ENCODE peak calls at places on chromosomes 1 and 21, in four cellular contexts. One of them, this sample, is unnamed.

GRCh38 chr1:203650012-203650836 is 23.6 kb downstream of the ATP2B4 start:
- DNase-seq in body of pancreas: peak; percentile 91
- DNase-seq in right lobe of liver: peak; percentile 80
- DNase-seq in IMR-90: peak; percentile 74
- DNase-seq in this sample: peak; percentile 76

GRCh38 chr1:11744287-11744686 is 8.4 kb downstream of the AGTRAP start:
- DNase-seq in right lobe of liver: no peak
- DNase-seq in IMR-90: no peak
- DNase-seq in body of pancreas: no peak
- DNase-seq in this sample: no peak

GRCh38 chr1:178625695-178626094 is 99.3 kb upstream of the RALGPS2 start:
- DNase-seq in IMR-90: no peak
- DNase-seq in body of pancreas: no peak
- DNase-seq in right lobe of liver: no peak
- DNase-seq in this sample: no peak

GRCh38 chr1:85328713-85329376 is 52.4 kb upstream of the BCL10 start:
- DNase-seq in IMR-90: peak; percentile 99
- DNase-seq in right lobe of liver: no peak
- DNase-seq in body of pancreas: peak; percentile 14
- DNase-seq in this sample: no peak

GRCh38 chr1:24351918-24352637 is 32.9 kb downstream of the GRHL3 start:
- DNase-seq in body of pancreas: no peak
- DNase-seq in IMR-90: peak; percentile 73
- DNase-seq in right lobe of liver: no peak
- DNase-seq in this sample: no peak

GRCh38 chr1:42737257-42737656 is 2.8 kb downstream of the CLDN19 start:
- DNase-seq in right lobe of liver: no peak
- DNase-seq in IMR-90: no peak
- DNase-seq in body of pancreas: peak; percentile 90
- DNase-seq in this sample: no peak

GRCh38 chr21:25615880-25616279 is 8.6 kb upstream of the MRPL39 start:
- DNase-seq in IMR-90: no peak
- DNase-seq in right lobe of liver: no peak
- DNase-seq in body of pancreas: no peak
- DNase-seq in this sample: no peak

GRCh38 chr1:55277377-55278130 is 62.4 kb upstream of the USP24 start:
- DNase-seq in right lobe of liver: peak; percentile 75
- DNase-seq in body of pancreas: peak; percentile 85
- DNase-seq in IMR-90: peak; percentile 78
- DNase-seq in this sample: peak; percentile 77

GRCh38 chr1:188027613-188028012 is 1198.9 kb downstream of the PLA2G4A start:
- DNase-seq in body of pancreas: no peak
- DNase-seq in IMR-90: peak; percentile 97
- DNase-seq in right lobe of liver: no peak
- DNase-seq in this sample: no peak

GRCh38 chr1:22598736-22599135 is 35.4 kb downstream of the EPHA8 start:
- DNase-seq in body of pancreas: no peak
- DNase-seq in right lobe of liver: no peak
- DNase-seq in IMR-90: no peak
- DNase-seq in this sample: peak; percentile 73

GRCh38 chr1:22595108-22595507 is 31.8 kb downstream of the EPHA8 start:
- DNase-seq in IMR-90: no peak
- DNase-seq in right lobe of liver: no peak
- DNase-seq in body of pancreas: no peak
- DNase-seq in this sample: no peak

GRCh38 chr1:22597996-22598395 is 34.7 kb downstream of the EPHA8 start:
- DNase-seq in IMR-90: no peak
- DNase-seq in right lobe of liver: no peak
- DNase-seq in body of pancreas: no peak
- DNase-seq in this sample: no peak

GRCh38 chr1:22600071-22600816 is 36.2 kb upstream of the C1QA start:
- DNase-seq in right lobe of liver: no peak
- DNase-seq in body of pancreas: no peak
- DNase-seq in IMR-90: no peak
- DNase-seq in this sample: peak; percentile 70

DNA sequence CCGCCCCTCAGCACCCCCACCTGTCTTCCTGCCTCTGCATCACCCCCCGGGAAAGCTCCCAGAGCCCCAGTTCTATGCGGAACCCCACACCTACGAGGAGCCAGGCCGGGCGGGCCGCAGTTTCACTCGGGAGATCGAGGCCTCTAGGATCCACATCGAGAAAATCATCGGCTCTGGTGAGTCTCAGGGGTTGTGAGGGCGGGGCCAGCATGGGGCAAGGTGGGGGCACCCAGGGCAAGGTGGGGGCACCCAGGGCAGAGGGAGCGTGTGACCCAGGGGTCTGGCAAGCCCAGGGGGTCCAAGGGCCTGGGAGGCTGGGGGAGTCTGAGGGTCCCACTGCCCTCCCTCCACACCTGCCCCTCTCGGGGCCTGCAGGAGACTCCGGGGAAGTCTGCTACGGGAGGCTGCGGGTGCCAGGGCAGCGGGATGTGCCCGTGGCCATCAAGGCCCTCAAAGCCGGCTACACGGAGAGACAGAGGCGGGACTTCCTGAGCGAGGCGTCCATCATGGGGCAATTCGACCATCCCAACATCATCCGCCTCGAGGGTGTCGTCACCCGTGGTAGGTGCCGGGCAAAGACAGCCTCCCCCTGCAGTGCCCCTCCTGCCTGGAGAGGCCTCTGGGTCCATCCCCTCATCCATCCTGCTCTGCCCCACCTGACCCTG is 34.1 kb downstream of the EPHA8 start:
- DNase-seq in IMR-90: no peak
- DNase-seq in body of pancreas: no peak
- DNase-seq in right lobe of liver: no peak
- DNase-seq in this sample: no peak
- TF ChIP-seq CTCF in IMR-90: no peak
- TF ChIP-seq CTCF in body of pancreas: no peak
- TF ChIP-seq CTCF in right lobe of liver: no peak
- TF ChIP-seq CTCF in this sample: no peak

GRCh38 chr1:26431979-26432695 is at the start of gene DHDDS:
- DNase-seq in IMR-90: peak; percentile 97
- DNase-seq in right lobe of liver: peak; percentile 99
- DNase-seq in body of pancreas: peak; percentile 99
- DNase-seq in this sample: peak; percentile 99
- TF ChIP-seq POLR2A in IMR-90: peak; percentile 88
- TF ChIP-seq POLR2A in right lobe of liver: peak; percentile 69
- TF ChIP-seq POLR2A in body of pancreas: peak; percentile 92
- TF ChIP-seq POLR2A in this sample: peak; percentile 91

DNA sequence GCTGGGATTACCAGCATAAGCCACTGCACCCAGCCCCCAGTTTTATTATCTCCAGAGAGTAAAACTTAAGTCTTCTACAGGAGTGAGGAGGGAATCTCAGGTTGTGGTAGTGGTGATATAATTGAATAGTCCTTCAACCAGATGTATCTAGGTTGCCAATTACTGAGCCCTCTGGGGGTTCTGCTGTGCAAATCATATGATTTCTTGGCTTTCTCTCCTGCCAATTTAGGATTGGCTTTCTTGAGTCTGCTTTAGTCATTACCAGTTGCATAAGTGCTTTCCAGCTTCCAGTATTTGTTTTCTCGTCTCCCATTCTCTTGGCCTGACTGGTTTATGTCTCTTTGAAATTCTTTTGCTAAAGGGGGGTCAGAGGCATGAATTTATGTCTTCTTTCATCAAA is 11.1 kb downstream of the CPT2 start:
- DNase-seq in right lobe of liver: no peak
- DNase-seq in IMR-90: no peak
- DNase-seq in body of pancreas: no peak
- DNase-seq in this sample: no peak
- H3K36me3 ChIP-seq in right lobe of liver: peaks cover 33% of the 10 kb centered on the region
- H3K36me3 ChIP-seq in IMR-90: peaks cover 50% of the 10 kb centered on the region
- H3K36me3 ChIP-seq in body of pancreas: peaks cover 33% of the 10 kb centered on the region
- H3K36me3 ChIP-seq in this sample: peaks cover 45% of the 10 kb centered on the region

DNA sequence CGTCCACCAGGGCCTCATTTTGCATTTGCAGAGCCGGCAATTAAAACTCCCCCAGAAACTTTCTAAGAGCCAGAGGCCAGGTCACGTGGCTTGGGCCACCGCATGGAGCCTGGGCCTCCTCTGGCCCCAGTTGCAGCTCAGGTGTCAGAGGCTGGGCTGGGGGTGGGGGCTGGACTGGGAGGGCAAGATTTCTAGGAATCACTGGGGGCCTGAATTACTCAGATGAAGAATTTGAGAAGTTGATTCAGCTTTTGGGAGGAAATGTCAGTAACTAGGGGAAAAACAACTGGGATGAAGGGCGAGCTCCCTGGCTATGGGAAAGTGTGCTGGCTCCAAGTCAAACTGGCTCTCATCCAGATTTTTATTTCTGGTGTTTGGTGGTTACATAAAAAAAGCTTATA is 151.0 kb downstream of the CDC7 start:
- DNase-seq in IMR-90: peak; percentile 56
- DNase-seq in body of pancreas: peak; percentile 29
- DNase-seq in right lobe of liver: no peak
- DNase-seq in this sample: no peak
- TF ChIP-seq CTCF in IMR-90: no peak
- TF ChIP-seq CTCF in body of pancreas: no peak
- TF ChIP-seq CTCF in right lobe of liver: no peak
- TF ChIP-seq CTCF in this sample: no peak

DNA sequence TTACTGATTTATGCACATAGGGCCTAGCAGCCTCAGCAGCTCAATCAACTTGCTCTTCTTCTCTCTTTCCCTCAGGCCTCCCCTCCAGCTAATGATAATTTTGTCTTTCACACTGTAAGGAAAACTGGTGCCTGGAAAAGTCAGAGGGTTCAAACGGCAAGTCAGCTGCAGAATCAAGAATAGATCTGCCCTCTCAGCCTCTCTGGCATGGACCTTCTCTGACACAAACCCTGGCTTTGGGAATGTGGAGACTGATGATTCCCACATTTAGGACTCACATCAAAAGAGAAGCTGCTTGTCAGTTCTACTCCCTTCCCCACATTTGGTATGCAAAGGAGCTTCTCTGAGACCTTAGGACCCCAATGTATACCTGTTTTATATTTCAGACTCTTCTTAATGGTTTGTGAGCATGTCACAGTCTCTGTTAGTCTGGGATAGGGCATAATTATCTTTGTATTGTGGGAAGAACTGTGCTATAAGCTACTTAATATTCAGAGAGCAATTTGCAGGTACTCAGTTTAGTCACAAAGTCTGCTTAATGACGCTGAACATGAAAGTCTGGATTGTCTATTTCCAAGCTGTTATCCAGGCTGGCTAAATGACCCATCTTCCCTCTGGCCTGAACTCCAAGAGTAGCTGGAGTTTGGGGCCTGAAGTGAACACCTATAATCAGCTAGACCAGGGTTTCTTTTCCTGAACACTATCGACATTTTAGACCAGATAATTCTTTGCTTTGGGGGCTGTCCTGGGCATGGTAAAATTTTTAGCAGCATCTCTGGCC is 52.2 kb upstream of the DIPK1A start:
- DNase-seq in body of pancreas: no peak
- DNase-seq in IMR-90: no peak
- DNase-seq in right lobe of liver: no peak
- DNase-seq in this sample: no peak
- TF ChIP-seq POLR2A in body of pancreas: no peak
- TF ChIP-seq POLR2A in IMR-90: no peak
- TF ChIP-seq POLR2A in right lobe of liver: no peak
- TF ChIP-seq POLR2A in this sample: no peak

DNA sequence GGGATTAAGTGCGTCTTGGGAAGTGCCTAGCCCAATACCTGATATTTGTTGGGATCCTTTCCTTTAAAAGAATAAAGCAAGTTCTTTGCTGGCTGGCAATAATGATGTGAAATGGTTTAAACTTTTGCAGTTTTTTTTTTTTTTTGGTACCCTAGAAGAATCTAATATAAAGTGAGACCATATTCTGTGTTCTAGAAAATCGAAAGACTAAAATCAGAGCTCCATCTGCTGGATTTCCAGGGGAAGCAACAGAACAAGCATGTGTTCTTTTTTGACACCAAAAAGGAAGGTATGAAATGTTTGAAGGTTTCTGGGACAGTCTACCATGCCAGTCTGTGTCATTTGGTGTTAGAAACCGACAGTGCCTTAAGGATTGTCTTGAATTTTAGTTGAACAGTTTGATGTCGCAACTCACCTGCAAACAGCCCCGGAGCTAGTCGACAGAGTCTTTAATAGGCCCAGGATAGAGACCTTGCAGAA is 6.4 kb downstream of the UTP11 start:
- DNase-seq in right lobe of liver: no peak
- DNase-seq in IMR-90: peak; percentile 60
- DNase-seq in body of pancreas: no peak
- DNase-seq in this sample: no peak
- H3K36me3 ChIP-seq in right lobe of liver: peaks cover 5% of the 10 kb centered on the region
- H3K36me3 ChIP-seq in IMR-90: peaks cover 34% of the 10 kb centered on the region
- H3K36me3 ChIP-seq in body of pancreas: peaks cover 30% of the 10 kb centered on the region
- H3K36me3 ChIP-seq in this sample: peaks cover 75% of the 10 kb centered on the region